ENCODE peak calls at places on chromosome 9, in five cellular contexts. Y is H4, B is GM03348, N is cardiac fibroblast, A is HuH-7. D is an unnamed sample.

GRCh38 chr9:8867148-8867547 is 1067.6 kb upstream of the DMAC1 start:
- DNase-seq in Y (no peak), B (no peak), N (no peak), A (no peak), D (no peak)

GRCh38 chr9:119071636-119072035 is 297.6 kb downstream of the BRINP1 start:
- DNase-seq in Y (no peak), B (peak; percentile 7), N (no peak), A (no peak), D (no peak)

GRCh38 chr9:107919263-107919662 is 429.7 kb upstream of the KLF4 start:
- DNase-seq in Y (no peak), B (no peak), N (no peak), A (no peak), D (no peak)

GRCh38 chr9:14313378-14313940 is 482 bp downstream of the NFIB start:
- DNase-seq in Y (peak; percentile 13), B (peak; percentile 28), N (peak; percentile 48), A (no peak), D (peak; percentile 42)

GRCh38 chr9:72473474-72474241 is 47.8 kb upstream of the TMC1 start:
- DNase-seq in Y (no peak), B (peak; percentile 13), N (no peak), A (no peak), D (no peak)

GRCh38 chr9:136054798-136055714 is 40.0 kb downstream of the NACC2 start:
- DNase-seq in Y (no peak), B (peak; percentile 7), N (no peak), A (no peak), D (no peak)

GRCh38 chr9:20373263-20373662 is 249.0 kb downstream of the MLLT3 start:
- DNase-seq in Y (no peak), B (no peak), N (no peak), A (no peak), D (no peak)

GRCh38 chr9:126375386-126375785 is 48.8 kb downstream of the MVB12B start:
- DNase-seq in Y (no peak), B (peak; percentile 81), N (peak; percentile 14), A (no peak), D (peak; percentile 38)

GRCh38 chr9:81896067-81896466 is 32.2 kb upstream of the SPATA31D4 start:
- DNase-seq in Y (no peak), B (no peak), N (no peak), A (no peak), D (no peak)

GRCh38 chr9:132327537-132327936 is 27.2 kb downstream of the SETX start:
- DNase-seq in Y (no peak), B (no peak), N (no peak), A (no peak), D (no peak)

GRCh38 chr9:33447404-33448158 is at the start of gene AQP3:
- DNase-seq in Y (no peak), B (peak; percentile 85), N (peak; percentile 45), A (peak; percentile 75), D (peak; percentile 69)

GRCh38 chr9:105426657-105427056 is 21.2 kb upstream of the FSD1L start:
- DNase-seq in Y (no peak), B (no peak), N (no peak), A (no peak), D (no peak)

GRCh38 chr9:36204906-36205547 is 14.3 kb downstream of the CLTA start:
- DNase-seq in Y (no peak), B (no peak), N (no peak), A (peak; percentile 45), D (peak; percentile 34)

GRCh38 chr9:96884443-96884842 is 30.1 kb upstream of the ZNF782 start:
- DNase-seq in Y (peak; percentile 33), B (peak; percentile 46), N (peak; percentile 16), A (no peak), D (no peak)

D was measured in endothelial cell.